ENCODE peak calls at places on chromosomes 1 and 21, in seven cellular contexts. V is tibial artery, Y is thoracic aorta, K is heart right ventricle, Z is SJSA1, C is HAP-1, Q is cardiac muscle cell. F is an unnamed sample.

GRCh38 chr1:92484472-92485373 is 2.0 kb downstream of the GFI1 start:
- DNase-seq in V (no peak), Y (no peak), K (peak; percentile 23), Z (peak; percentile 19), C (no peak), Q (peak; percentile 39), F (peak; percentile 80)

GRCh38 chr1:45304311-45305081 is 22.2 kb upstream of the HPDL start:
- DNase-seq in V (peak; percentile 36), Y (no peak), K (peak; percentile 22), Z (no peak), C (no peak), Q (peak; percentile 18), F (peak; percentile 54)

GRCh38 chr1:210373628-210373877 is 44.9 kb downstream of the HHAT start:
- DNase-seq in V (no peak), Y (no peak), K (no peak), Z (no peak), C (no peak), Q (no peak), F (no peak)

GRCh38 chr1:184854456-184855180 is 100.0 kb upstream of the EDEM3 start:
- DNase-seq in V (no peak), Y (no peak), K (no peak), Z (no peak), C (no peak), Q (peak; percentile 51), F (no peak)

GRCh38 chr21:32494946-32495703 is 82.6 kb downstream of the EVA1C start:
- DNase-seq in V (no peak), Y (peak; percentile 14), K (no peak), Z (peak; percentile 70), C (no peak), Q (peak; percentile 70), F (no peak)

GRCh38 chr21:32955307-32955937 is 70.3 kb upstream of the OLIG2 start:
- DNase-seq in V (no peak), Y (no peak), K (no peak), Z (peak; percentile 2), C (no peak), Q (no peak), F (no peak)

GRCh38 chr1:147245586-147246021 is 3.1 kb downstream of the CHD1L start:
- DNase-seq in V (no peak), Y (no peak), K (no peak), Z (no peak), C (no peak), Q (no peak), F (no peak)

GRCh38 chr1:42557230-42557851 is 94.3 kb downstream of the CCDC30 start:
- DNase-seq in V (no peak), Y (no peak), K (no peak), Z (no peak), C (no peak), Q (no peak), F (no peak)

GRCh38 chr1:227886503-227886961 is 61.2 kb downstream of the WNT9A start:
- DNase-seq in V (no peak), Y (no peak), K (no peak), Z (no peak), C (no peak), Q (no peak), F (no peak)

GRCh38 chr1:64539808-64540207 is 69.9 kb downstream of the CACHD1 start:
- DNase-seq in V (peak; percentile 77), Y (peak; percentile 45), K (peak; percentile 58), Z (no peak), C (peak; percentile 85), Q (peak; percentile 87), F (peak; percentile 72)

GRCh38 chr1:36622741-36623648 is 140.3 kb upstream of the CSF3R start:
- DNase-seq in V (no peak), Y (no peak), K (no peak), Z (no peak), C (no peak), Q (no peak), F (peak; percentile 30)

DNA sequence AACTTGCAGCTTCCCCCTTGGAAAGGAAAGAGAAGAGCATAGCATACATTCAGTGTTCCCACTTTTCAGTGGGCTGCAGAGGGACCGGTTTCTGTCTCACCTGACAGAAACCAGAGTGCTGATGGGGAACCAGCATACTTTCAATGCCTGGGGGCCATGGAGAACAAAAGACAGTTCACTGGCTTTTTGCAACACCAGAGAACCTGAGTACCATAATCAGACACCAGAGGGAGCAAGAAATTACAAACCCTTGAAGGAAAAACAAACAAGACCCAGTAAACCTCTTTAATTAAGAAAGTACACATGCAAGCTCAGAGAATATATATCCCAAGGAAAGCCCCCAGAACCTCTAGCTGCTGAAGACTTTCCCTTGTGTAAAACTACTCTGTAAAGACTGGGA is 51.1 kb downstream of the CSMD2 start:
- DNase-seq in V (no peak), Y (no peak), K (no peak), Z (no peak), C (peak; percentile 8), Q (peak; percentile 1), F (peak; percentile 2)
- H3K4me1 ChIP-seq in V (no peaks in the 10 kb centered on the region), Y (no peaks in the 10 kb centered on the region), K (no peaks in the 10 kb centered on the region), Z (no peaks in the 10 kb centered on the region), C (no peaks in the 10 kb centered on the region), Q (no peaks in the 10 kb centered on the region), F (no peaks in the 10 kb centered on the region)

DNA sequence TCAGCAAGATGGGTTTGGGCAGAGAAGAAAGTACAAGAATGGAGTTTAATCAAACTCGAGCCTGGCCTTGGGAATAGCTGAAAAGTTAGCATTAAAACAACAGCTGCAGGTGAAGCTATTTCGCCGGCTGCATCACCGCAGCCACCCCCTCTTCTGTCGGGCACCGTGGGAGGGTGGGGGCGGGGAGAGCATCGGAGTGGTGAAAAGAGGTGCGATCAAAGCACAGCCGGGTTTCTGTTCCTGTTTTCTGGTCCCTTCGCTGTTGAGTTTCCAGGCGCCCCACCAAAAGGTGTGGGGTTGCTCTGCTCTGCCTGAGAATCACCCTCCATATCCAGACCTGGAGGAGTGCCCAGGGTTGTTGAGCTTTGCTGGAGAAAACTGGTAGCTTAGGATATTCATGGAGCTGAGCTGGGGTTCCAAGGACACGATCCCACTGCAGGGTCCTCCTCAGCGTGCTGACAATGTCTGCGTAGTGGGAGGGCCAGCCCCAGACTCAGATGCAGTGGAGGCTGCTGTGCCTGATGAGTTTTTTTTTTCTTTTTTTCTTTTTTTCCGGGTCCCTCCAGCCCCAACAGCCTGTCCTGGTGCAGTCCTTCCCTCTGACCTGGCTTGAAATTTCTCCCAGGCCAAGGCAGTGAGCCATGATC is 127.5 kb upstream of the C1orf174 start:
- DNase-seq in V (no peak), Y (no peak), K (no peak), Z (no peak), C (no peak), Q (no peak), F (no peak)
- H3K4me1 ChIP-seq in V (no peaks in the 10 kb centered on the region), Y (no peaks in the 10 kb centered on the region), K (no peaks in the 10 kb centered on the region), Z (no peaks in the 10 kb centered on the region), C (no peaks in the 10 kb centered on the region), Q (no peaks in the 10 kb centered on the region), F (no peaks in the 10 kb centered on the region)

DNA sequence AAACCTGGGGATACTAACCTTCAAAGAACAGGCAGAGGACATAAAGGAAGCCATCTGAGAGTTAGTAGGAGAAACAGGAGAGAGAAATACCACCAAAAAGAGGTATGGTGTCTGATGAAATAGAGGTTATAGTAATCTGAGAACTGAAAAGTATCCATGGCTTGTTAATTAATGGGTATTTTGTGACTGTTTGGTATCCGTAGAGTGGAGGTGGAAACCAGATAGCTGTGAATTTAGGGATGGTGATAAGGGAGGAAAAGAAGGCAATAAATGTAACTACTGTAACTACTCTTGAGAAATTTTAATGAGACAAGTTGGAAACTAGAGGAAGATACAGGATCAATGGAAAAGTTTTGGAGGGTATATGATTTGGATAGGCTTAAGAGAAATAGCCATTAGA is 27.5 kb downstream of the PRKAA2 start:
- DNase-seq in V (no peak), Y (no peak), K (no peak), Z (no peak), C (no peak), Q (no peak), F (no peak)
- H3K4me1 ChIP-seq in V (no peaks in the 10 kb centered on the region), Y (no peaks in the 10 kb centered on the region), K (no peaks in the 10 kb centered on the region), Z (peaks cover 3% of the 10 kb centered on the region), C (peaks cover 3% of the 10 kb centered on the region), Q (no peaks in the 10 kb centered on the region), F (no peaks in the 10 kb centered on the region)

GRCh38 chr1:25620701-25621350 is 4.2 kb downstream of the MAN1C1 start:
- DNase-seq in V (no peak), Y (no peak), K (no peak), Z (no peak), C (no peak), Q (no peak), F (no peak)
- H3K4me1 ChIP-seq in V (peaks cover 26% of the 10 kb centered on the region), Y (peaks cover 39% of the 10 kb centered on the region), K (peaks cover 15% of the 10 kb centered on the region), Z (peaks cover 17% of the 10 kb centered on the region), C (no peaks in the 10 kb centered on the region), Q (peaks cover 28% of the 10 kb centered on the region), F (peaks cover 17% of the 10 kb centered on the region)

DNA sequence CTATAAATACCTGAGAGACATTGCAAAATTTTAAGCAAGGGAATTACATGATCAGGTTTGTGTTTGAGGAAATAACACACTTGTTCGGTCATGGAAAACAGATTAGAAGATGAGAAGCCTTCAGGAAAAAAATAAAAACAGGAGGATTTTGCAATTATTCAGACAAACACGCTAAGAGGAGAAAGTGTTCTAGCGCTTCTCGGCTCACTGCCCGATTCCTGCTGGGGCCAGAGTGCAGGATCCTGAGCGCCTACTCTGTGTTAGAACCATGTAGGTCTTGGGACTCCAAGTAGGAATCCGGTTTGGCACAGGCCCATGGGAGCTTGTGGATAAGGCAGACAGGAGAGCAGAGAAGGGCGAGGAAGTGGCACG is 8.1 kb upstream of the PRELP start:
- DNase-seq in V (peak; percentile 97), Y (peak; percentile 67), K (peak; percentile 76), Z (no peak), C (no peak), Q (peak; percentile 65), F (no peak)
- H3K4me1 ChIP-seq in V (peaks cover 53% of the 10 kb centered on the region), Y (peaks cover 68% of the 10 kb centered on the region), K (peaks cover 4% of the 10 kb centered on the region), Z (peaks cover 25% of the 10 kb centered on the region), C (peaks cover 8% of the 10 kb centered on the region), Q (peaks cover 7% of the 10 kb centered on the region), F (no peaks in the 10 kb centered on the region)

F was measured in mucosa of descending colon.